ENCODE peak calls at places on chromosomes 16 and 17, in seven cellular contexts. E is GM10248, V is GM20000, T is SK-N-SH, M is cardiac muscle cell, B is NB4, O is cardiac fibroblast. Q is an unnamed sample.

GRCh38 chr16:19137201-19137601 is 23.4 kb downstream of the ITPRIPL2 start:
- DNase-seq in O (no peak), E (no peak), V (no peak), B (no peak), M (no peak), T (no peak), Q (peak)

GRCh38 chr16:12573730-12574383 is 229.8 kb downstream of the CPPED1 start:
- DNase-seq in M (peak), B (peak), E (peak), V (peak), O (peak), T (peak), Q (no peak)

GRCh38 chr16:12341423-12341822 is 364.9 kb downstream of the SNX29 start:
- DNase-seq in O (peak), E (no peak), T (no peak), M (no peak), V (no peak), B (no peak), Q (no peak)

GRCh38 chr16:15879255-15879804 is 9.1 kb downstream of the CEP20 start:
- DNase-seq in T (no peak), V (no peak), B (peak), O (peak), M (no peak), E (no peak), Q (no peak)

GRCh38 chr16:54694651-54695050 is 236.0 kb upstream of the IRX5 start:
- DNase-seq in T (no peak), V (no peak), E (no peak), B (no peak), M (no peak), O (peak), Q (no peak)

GRCh38 chr17:37305406-37305905 is 70.3 kb upstream of the C17orf78 start:
- DNase-seq in B (no peak), V (no peak), O (no peak), M (no peak), E (no peak), T (no peak), Q (no peak)

GRCh38 chr16:72711823-72712222 is 336.1 kb downstream of the ZFHX3 start:
- DNase-seq in B (no peak), O (no peak), V (no peak), E (no peak), M (no peak), T (no peak), Q (no peak)

GRCh38 chr16:87628246-87628923 is 26.1 kb downstream of the JPH3 start:
- DNase-seq in O (no peak), V (no peak), E (no peak), T (no peak), B (no peak), M (no peak), Q (no peak)

GRCh38 chr17:17044846-17045561 is 2.7 kb downstream of the MPRIP start:
- DNase-seq in E (no peak), M (peak), B (peak), O (peak), T (peak), V (peak), Q (no peak)

GRCh38 chr16:68478526-68479249 is 30.4 kb upstream of the SMPD3 start:
- DNase-seq in V (no peak), M (peak), B (peak), E (no peak), T (no peak), O (no peak), Q (no peak)

GRCh38 chr16:28587386-28587785 is 9.5 kb downstream of the SULT1A2 start:
- DNase-seq in T (no peak), V (no peak), O (peak), B (no peak), M (no peak), E (no peak), Q (no peak)

GRCh38 chr16:72101195-72101594 is 7.5 kb downstream of the DHX38 start:
- DNase-seq in E (no peak), O (no peak), V (no peak), T (no peak), M (no peak), B (no peak), Q (no peak)

GRCh38 chr17:76278952-76279741 is 14.0 kb downstream of the UBALD2 start:
- DNase-seq in V (peak), E (peak), B (peak), O (peak), M (peak), T (peak), Q (peak)

DNA sequence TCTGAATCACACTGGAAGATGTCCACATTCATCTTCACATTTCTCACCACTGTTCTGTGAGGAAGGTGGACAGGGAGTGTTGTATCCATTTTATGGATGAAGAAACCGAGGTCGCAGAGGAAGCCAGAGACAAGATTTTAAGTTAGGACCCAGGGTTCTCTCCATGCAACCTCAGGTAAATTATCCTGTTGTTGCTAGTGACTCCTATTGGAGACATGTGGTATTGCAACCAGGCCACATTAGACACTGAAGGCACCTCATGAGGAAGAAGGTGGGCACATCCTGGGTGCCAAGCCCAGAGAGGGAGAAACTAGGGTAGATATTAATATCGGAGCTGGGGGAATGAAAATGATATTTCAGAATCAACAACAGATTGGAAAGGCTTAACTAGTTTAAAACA is 8.5 kb upstream of the WNT9B start:
- DNase-seq in V (no peak), M (no peak), E (no peak), B (no peak), O (peak), T (no peak), Q (no peak)
- TF ChIP-seq CTCF in V (no peak), M (peak), E (peak), B (peak), O (peak), T (peak), Q (no peak)

DNA sequence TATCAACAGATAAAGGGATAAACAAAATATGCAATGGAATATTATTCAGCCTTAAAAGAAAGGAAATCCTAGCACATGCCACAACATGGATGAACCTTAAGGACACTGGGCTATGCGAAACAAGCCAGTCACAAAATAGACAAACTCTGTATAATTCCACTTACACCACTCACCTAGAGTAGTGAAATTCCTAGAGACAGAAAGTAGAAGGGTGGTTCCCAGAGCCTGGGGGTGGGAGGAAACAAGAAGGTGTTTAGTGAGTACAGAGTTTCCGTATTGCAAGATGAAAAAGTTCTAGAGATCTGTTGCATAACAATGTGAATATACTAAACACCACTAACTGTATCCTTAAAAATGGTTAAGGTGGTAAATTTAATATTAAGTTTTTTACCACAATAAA is 10.0 kb downstream of the SPOP start:
- DNase-seq in T (no peak), E (no peak), B (no peak), V (no peak), O (no peak), M (no peak), Q (no peak)
- TF ChIP-seq CTCF in T (no peak), E (no peak), B (no peak), V (no peak), O (no peak), M (no peak), Q (no peak)

GRCh38 chr17:5023588-5024147 is 11.6 kb downstream of the SLC52A1 start:
- DNase-seq in O (no peak), E (no peak), V (no peak), B (no peak), M (no peak), T (no peak), Q (no peak)

GRCh38 chr17:5020502-5021023 is 14.7 kb downstream of the SLC52A1 start:
- DNase-seq in B (no peak), E (no peak), M (no peak), T (no peak), V (no peak), O (no peak), Q (no peak)

GRCh38 chr17:5024604-5025003 is 10.6 kb downstream of the SLC52A1 start:
- DNase-seq in M (no peak), V (no peak), B (no peak), O (no peak), E (no peak), T (no peak), Q (no peak)

GRCh38 chr17:5022171-5022711 is 13.0 kb downstream of the SLC52A1 start:
- DNase-seq in E (no peak), B (no peak), M (no peak), T (no peak), O (no peak), V (no peak), Q (no peak)

DNA sequence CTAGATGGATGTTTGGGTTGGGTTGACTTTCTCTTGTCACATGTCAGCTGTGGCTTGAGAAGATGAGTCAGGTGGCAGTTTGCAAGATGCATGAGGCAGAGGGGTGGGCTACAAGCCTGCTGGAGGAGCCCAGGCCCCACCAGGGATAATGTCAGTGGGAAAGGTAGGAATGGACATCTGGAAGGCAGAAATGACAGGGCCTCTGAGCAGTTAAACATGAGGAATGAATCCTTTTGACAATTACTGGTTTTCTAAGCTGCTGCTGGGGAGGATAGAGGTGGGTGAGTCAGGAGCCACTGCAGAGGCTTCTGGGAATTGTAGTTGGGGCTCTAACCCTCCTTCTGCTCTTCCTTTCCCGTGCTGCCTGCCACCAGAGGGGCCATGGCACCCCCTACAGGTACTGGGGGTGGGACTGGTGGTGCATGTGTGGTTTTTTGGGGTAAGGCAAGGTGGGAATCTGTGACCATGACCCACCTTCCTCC is 15.7 kb downstream of the SLC52A1 start:
- DNase-seq in B (peak), O (peak), E (no peak), T (peak), M (no peak), V (peak), Q (no peak)
- TF ChIP-seq CTCF in B (peak), O (no peak), E (peak), T (peak), M (peak), V (no peak), Q (no peak)

GRCh38 chr16:22983614-22984013 is 165.6 kb downstream of the USP31 start:
- DNase-seq in B (no peak), T (no peak), E (no peak), O (no peak), M (no peak), V (no peak), Q (no peak)

GRCh38 chr16:22973451-22973991 is 159.6 kb downstream of the HS3ST2 start:
- DNase-seq in V (no peak), T (no peak), E (no peak), O (no peak), M (no peak), B (no peak), Q (no peak)

GRCh38 chr16:22977294-22977697 is 163.3 kb downstream of the HS3ST2 start:
- DNase-seq in O (peak), V (no peak), M (peak), T (no peak), B (peak), E (no peak), Q (no peak)

DNA sequence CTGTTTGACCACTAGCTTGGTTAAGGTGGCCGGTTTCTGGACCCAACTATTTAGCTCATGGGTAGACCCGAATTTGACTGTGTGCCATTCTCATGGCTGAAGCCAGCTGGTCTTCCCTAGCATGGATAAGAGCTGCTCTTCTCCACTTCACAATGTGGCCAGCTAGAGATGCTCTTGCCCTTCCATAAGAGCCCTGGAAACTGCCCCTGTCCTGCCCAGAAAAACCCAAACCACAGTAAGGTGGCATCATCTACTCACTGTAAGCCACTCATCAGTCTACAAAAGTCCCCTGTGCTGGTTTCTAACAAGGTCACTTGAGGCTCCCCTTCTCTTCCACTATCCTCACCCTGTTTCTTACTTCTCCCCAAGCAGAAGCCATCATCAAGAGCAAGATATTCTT is 165.1 kb downstream of the HS3ST2 start:
- DNase-seq in E (no peak), T (no peak), B (no peak), M (no peak), V (no peak), O (no peak), Q (no peak)
- TF ChIP-seq CTCF in E (no peak), T (no peak), B (no peak), M (no peak), V (no peak), O (no peak), Q (no peak)

DNA sequence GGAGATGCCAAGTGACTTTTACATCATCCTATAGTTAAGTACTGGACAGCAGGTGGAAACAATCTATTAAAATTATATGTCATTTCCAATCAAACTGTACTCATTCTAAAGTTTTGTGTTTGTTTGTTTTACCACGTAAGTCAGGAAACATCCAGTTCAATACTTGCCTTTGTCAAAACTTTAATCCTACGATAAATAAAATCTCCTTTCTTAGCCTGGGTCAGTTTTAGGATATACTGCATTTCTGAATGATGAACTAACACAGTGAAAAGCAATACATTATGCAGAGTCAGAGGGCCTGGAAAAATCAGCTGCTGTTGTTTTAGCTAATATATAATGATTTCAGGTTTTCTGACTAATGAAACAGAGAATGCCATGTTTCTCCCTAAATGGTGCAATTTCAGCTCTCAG is 756.4 kb downstream of the CDH11 start:
- DNase-seq in E (no peak), M (no peak), B (no peak), O (peak), T (no peak), V (no peak), Q (no peak)
- TF ChIP-seq CTCF in E (no peak), M (no peak), B (no peak), O (no peak), T (no peak), V (no peak), Q (no peak)